ENCODE peak calls at places on chromosomes 5 and 9, in ten cellular contexts. L is adrenal gland; V is activated T-helper 9 cell treated with anti-CD3 and anti-CD28 coated beads, Interleukin-2, amount 50 U/mL, for 16 hours; S is EL; E is amniotic epithelial cell; B is AG08396; Q is spleen; X is MCF 10A; P is CMK; Y is T1000. O is an unnamed sample.

GRCh38 chr5:105821800-105822199 is 1848.9 kb downstream of the EFNA5 start:
- DNase-seq in E (no peak), P (no peak), B (no peak), V (no peak), Q (no peak), Y (no peak), X (no peak), S (no peak), L (no peak), O (no peak)

GRCh38 chr5:83764101-83764500 is 43.4 kb upstream of the HAPLN1 start:
- DNase-seq in B (no peak), X (no peak), Y (no peak), P (no peak), V (no peak), L (no peak), S (peak), Q (no peak), E (peak), O (no peak)

GRCh38 chr5:40428129-40428528 is 251.6 kb upstream of the PTGER4 start:
- DNase-seq in L (no peak), P (no peak), S (peak), E (peak), V (no peak), Y (peak), B (peak), X (peak), Q (no peak), O (no peak)

GRCh38 chr9:134858051-134858841 is 22.4 kb upstream of the FCN2 start:
- DNase-seq in V (no peak), S (peak), Q (no peak), Y (peak), P (no peak), L (peak), E (no peak), X (peak), B (no peak), O (no peak)

GRCh38 chr9:99377790-99378775 is 156.0 kb downstream of the SEC61B start:
- DNase-seq in Q (no peak), S (peak), X (no peak), B (peak), L (peak), Y (no peak), E (no peak), P (no peak), V (no peak), O (no peak)

GRCh38 chr5:123438902-123439301 is 15.7 kb upstream of the CEP120 start:
- DNase-seq in B (no peak), E (no peak), X (peak), V (no peak), S (peak), P (no peak), Y (no peak), Q (no peak), L (no peak), O (peak)

GRCh38 chr5:67771221-67771620 is 444.3 kb upstream of the PIK3R1 start:
- DNase-seq in X (no peak), L (no peak), Q (no peak), Y (no peak), S (no peak), V (no peak), P (no peak), E (no peak), B (no peak), O (no peak)

GRCh38 chr5:78640622-78641021 is 8.0 kb downstream of the LHFPL2 start:
- DNase-seq in Q (no peak), X (peak), Y (no peak), B (no peak), P (no peak), E (peak), V (no peak), S (peak), L (no peak), O (no peak)

O was measured in transverse colon.